ENCODE peak calls at places on chromosomes 7 and 10, in nine cellular contexts. V, B, A, X, M, C, I, E and Q are unnamed samples.

GRCh38 chr10:23204773-23205172 is 12.7 kb downstream of the PTF1A start:
- DNase-seq in V (no peak), I (no peak), A (peak; percentile 41), M (no peak), B (no peak), E (no peak), C (no peak), X (no peak), Q (no peak)

GRCh38 chr7:88307412-88307811 is 718 bp upstream of the STEAP4 start:
- DNase-seq in M (no peak), V (no peak), C (no peak), I (no peak), E (no peak), X (no peak), A (no peak), B (no peak), Q (no peak)

GRCh38 chr7:102287465-102288146 is 938 bp downstream of the SH2B2 start:
- DNase-seq in C (no peak), V (no peak), X (no peak), M (no peak), B (no peak), E (peak; percentile 63), I (no peak), A (peak; percentile 50), Q (no peak)

GRCh38 chr7:105760549-105761447 is 115.6 kb downstream of the ATXN7L1 start:
- DNase-seq in C (no peak), V (no peak), A (no peak), I (no peak), B (no peak), M (no peak), E (no peak), X (no peak), Q (no peak)

GRCh38 chr7:129644634-129645230 is 33.2 kb downstream of the NRF1 start:
- DNase-seq in V (peak; percentile 50), B (peak; percentile 45), C (peak; percentile 14), M (no peak), I (no peak), A (no peak), E (no peak), X (no peak), Q (peak; percentile 22)

GRCh38 chr10:112583236-112583919 is 136.4 kb downstream of the VTI1A start:
- DNase-seq in X (no peak), B (no peak), A (no peak), C (no peak), I (no peak), M (no peak), V (no peak), E (no peak), Q (no peak)

GRCh38 chr10:45660876-45661411 is 11.6 kb downstream of the ZFAND4 start:
- DNase-seq in E (no peak), M (no peak), I (no peak), V (no peak), C (no peak), B (no peak), A (no peak), X (no peak), Q (no peak)

GRCh38 chr7:131932271-131932670 is 375.8 kb upstream of the PODXL start:
- DNase-seq in A (no peak), X (no peak), I (no peak), C (no peak), V (no peak), M (no peak), E (no peak), B (no peak), Q (no peak)

GRCh38 chr10:2925631-2926030 is 141.7 kb upstream of the PFKP start:
- DNase-seq in V (peak; percentile 77), E (peak; percentile 69), M (no peak), C (no peak), I (no peak), A (no peak), X (no peak), B (peak; percentile 36), Q (peak; percentile 85)

GRCh38 chr7:18177815-18178660 is 150.4 kb upstream of the PRPS1L1 start:
- DNase-seq in I (no peak), A (no peak), C (peak; percentile 11), B (no peak), E (peak; percentile 61), V (peak; percentile 74), M (no peak), X (peak; percentile 25), Q (no peak)

GRCh38 chr7:157700237-157701005 is 363.6 kb downstream of the DNAJB6 start:
- DNase-seq in C (no peak), M (no peak), X (no peak), V (no peak), B (no peak), I (no peak), A (no peak), E (peak; percentile 24), Q (no peak)

GRCh38 chr7:150451833-150452431 is 1.5 kb downstream of the GIMAP8 start:
- DNase-seq in M (no peak), C (no peak), B (no peak), V (no peak), I (no peak), X (no peak), E (no peak), A (no peak), Q (no peak)

GRCh38 chr10:126903646-126904360 is 1.4 kb upstream of the DOCK1 start:
- DNase-seq in I (no peak), M (no peak), B (no peak), X (no peak), C (no peak), A (no peak), E (no peak), V (no peak), Q (no peak)

GRCh38 chr7:13852281-13852968 is 137.0 kb downstream of the ETV1 start:
- DNase-seq in M (no peak), X (no peak), V (peak; percentile 81), E (no peak), A (no peak), C (no peak), I (no peak), B (no peak), Q (no peak)

GRCh38 chr7:167976-168791 is 24.2 kb upstream of the FAM20C start:
- DNase-seq in B (no peak), I (peak; percentile 32), V (no peak), M (no peak), C (no peak), E (peak; percentile 38), A (peak; percentile 26), X (no peak), Q (no peak)

GRCh38 chr7:134632937-134633540 is 13.6 kb upstream of the BPGM start:
- DNase-seq in A (peak; percentile 60), M (no peak), C (peak; percentile 36), B (peak; percentile 61), V (peak; percentile 65), I (no peak), E (no peak), X (peak; percentile 8), Q (no peak)

GRCh38 chr7:116403265-116403664 is 96.3 kb upstream of the CAV2 start:
- DNase-seq in M (no peak), I (no peak), X (no peak), C (no peak), A (no peak), E (no peak), V (no peak), B (no peak), Q (no peak)

GRCh38 chr7:108525327-108525984 is 479 bp downstream of the PNPLA8 start:
- DNase-seq in M (no peak), A (peak; percentile 86), X (peak; percentile 63), C (peak; percentile 81), I (no peak), V (peak; percentile 74), B (peak; percentile 79), E (no peak), Q (no peak)

GRCh38 chr7:39919646-39920045 is 30.4 kb upstream of the CDK13 start:
- DNase-seq in I (no peak), M (no peak), X (peak; percentile 16), C (no peak), A (no peak), E (no peak), B (no peak), V (no peak), Q (no peak)

GRCh38 chr7:31735991-31736982 is 49.3 kb downstream of the PPP1R17 start:
- DNase-seq in C (peak; percentile 56), I (peak; percentile 73), B (peak; percentile 46), V (peak; percentile 33), X (peak; percentile 30), A (peak; percentile 75), M (no peak), E (no peak), Q (peak; percentile 40)

GRCh38 chr7:23105086-23105643 is 420 bp upstream of the KLHL7 start:
- DNase-seq in I (no peak), E (no peak), B (peak; percentile 25), V (no peak), X (no peak), M (no peak), A (no peak), C (no peak), Q (no peak)

GRCh38 chr10:21535494-21535818 is 1.4 kb downstream of the MLLT10 start:
- DNase-seq in A (no peak), C (no peak), M (no peak), I (no peak), B (no peak), E (no peak), X (no peak), V (no peak), Q (no peak)

GRCh38 chr7:159086301-159086925 is 58.3 kb downstream of the VIPR2 start:
- DNase-seq in E (no peak), X (no peak), B (no peak), C (no peak), M (no peak), V (no peak), A (no peak), I (no peak), Q (no peak)